ENCODE peak calls at places on chromosomes 1 and 21, in nine cellular contexts. One of them, this sample, is unnamed.

GRCh38 chr21:41616063-41616591 is 108.2 kb upstream of the TMPRSS2 start:
- DNase-seq in activated naive CD8-positive, alpha-beta T cell treated with anti-CD3 and anti-CD28 coated beads, Interleukin-2, amount 10 ng/mL, durations not matched to agents 7 days and 5 days: no peak
- DNase-seq in EL: peak
- DNase-seq in stomach: no peak
- DNase-seq in mammary epithelial cell: peak
- DNase-seq in CD8-positive, alpha-beta T cell: no peak
- DNase-seq in CD4-positive, alpha-beta T cell: no peak
- DNase-seq in heart left ventricle: no peak
- DNase-seq in T-helper 2 cell treated with Interferon-gamma antibody and Interleukin-4, amounts not matched to agents 5 μg/mL and 100 μg/mL, for 36 hours: no peak
- DNase-seq in this sample: no peak

GRCh38 chr1:207964195-207964966 is 53.5 kb upstream of the CD34 start:
- DNase-seq in activated naive CD8-positive, alpha-beta T cell treated with anti-CD3 and anti-CD28 coated beads, Interleukin-2, amount 10 ng/mL, durations not matched to agents 7 days and 5 days: no peak
- DNase-seq in EL: peak
- DNase-seq in stomach: no peak
- DNase-seq in mammary epithelial cell: no peak
- DNase-seq in CD8-positive, alpha-beta T cell: no peak
- DNase-seq in CD4-positive, alpha-beta T cell: no peak
- DNase-seq in heart left ventricle: no peak
- DNase-seq in T-helper 2 cell treated with Interferon-gamma antibody and Interleukin-4, amounts not matched to agents 5 μg/mL and 100 μg/mL, for 36 hours: no peak
- DNase-seq in this sample: no peak

GRCh38 chr21:38811257-38811656 is 5.5 kb downstream of the ETS2 start:
- DNase-seq in activated naive CD8-positive, alpha-beta T cell treated with anti-CD3 and anti-CD28 coated beads, Interleukin-2, amount 10 ng/mL, durations not matched to agents 7 days and 5 days: no peak
- DNase-seq in EL: peak
- DNase-seq in stomach: no peak
- DNase-seq in mammary epithelial cell: peak
- DNase-seq in CD8-positive, alpha-beta T cell: no peak
- DNase-seq in CD4-positive, alpha-beta T cell: no peak
- DNase-seq in heart left ventricle: no peak
- DNase-seq in T-helper 2 cell treated with Interferon-gamma antibody and Interleukin-4, amounts not matched to agents 5 μg/mL and 100 μg/mL, for 36 hours: no peak
- DNase-seq in this sample: no peak

GRCh38 chr1:225508538-225509375 is 80.9 kb upstream of the LBR start:
- DNase-seq in activated naive CD8-positive, alpha-beta T cell treated with anti-CD3 and anti-CD28 coated beads, Interleukin-2, amount 10 ng/mL, durations not matched to agents 7 days and 5 days: no peak
- DNase-seq in EL: peak
- DNase-seq in stomach: peak
- DNase-seq in mammary epithelial cell: peak
- DNase-seq in CD8-positive, alpha-beta T cell: no peak
- DNase-seq in CD4-positive, alpha-beta T cell: no peak
- DNase-seq in heart left ventricle: peak
- DNase-seq in T-helper 2 cell treated with Interferon-gamma antibody and Interleukin-4, amounts not matched to agents 5 μg/mL and 100 μg/mL, for 36 hours: no peak
- DNase-seq in this sample: no peak

GRCh38 chr1:203121186-203122015 is 6.1 kb upstream of the ADORA1 start:
- DNase-seq in activated naive CD8-positive, alpha-beta T cell treated with anti-CD3 and anti-CD28 coated beads, Interleukin-2, amount 10 ng/mL, durations not matched to agents 7 days and 5 days: no peak
- DNase-seq in EL: no peak
- DNase-seq in stomach: no peak
- DNase-seq in mammary epithelial cell: no peak
- DNase-seq in CD8-positive, alpha-beta T cell: no peak
- DNase-seq in CD4-positive, alpha-beta T cell: no peak
- DNase-seq in heart left ventricle: no peak
- DNase-seq in T-helper 2 cell treated with Interferon-gamma antibody and Interleukin-4, amounts not matched to agents 5 μg/mL and 100 μg/mL, for 36 hours: no peak
- DNase-seq in this sample: no peak

GRCh38 chr1:152543808-152544207 is 22.8 kb downstream of the LCE3E start:
- DNase-seq in activated naive CD8-positive, alpha-beta T cell treated with anti-CD3 and anti-CD28 coated beads, Interleukin-2, amount 10 ng/mL, durations not matched to agents 7 days and 5 days: no peak
- DNase-seq in EL: peak
- DNase-seq in stomach: no peak
- DNase-seq in mammary epithelial cell: no peak
- DNase-seq in CD8-positive, alpha-beta T cell: no peak
- DNase-seq in CD4-positive, alpha-beta T cell: no peak
- DNase-seq in heart left ventricle: no peak
- DNase-seq in T-helper 2 cell treated with Interferon-gamma antibody and Interleukin-4, amounts not matched to agents 5 μg/mL and 100 μg/mL, for 36 hours: no peak
- DNase-seq in this sample: no peak

GRCh38 chr21:45849651-45850050 is 131.9 kb upstream of the COL6A1 start:
- DNase-seq in activated naive CD8-positive, alpha-beta T cell treated with anti-CD3 and anti-CD28 coated beads, Interleukin-2, amount 10 ng/mL, durations not matched to agents 7 days and 5 days: no peak
- DNase-seq in EL: no peak
- DNase-seq in stomach: no peak
- DNase-seq in mammary epithelial cell: no peak
- DNase-seq in CD8-positive, alpha-beta T cell: no peak
- DNase-seq in CD4-positive, alpha-beta T cell: no peak
- DNase-seq in heart left ventricle: no peak
- DNase-seq in T-helper 2 cell treated with Interferon-gamma antibody and Interleukin-4, amounts not matched to agents 5 μg/mL and 100 μg/mL, for 36 hours: no peak
- DNase-seq in this sample: no peak

GRCh38 chr1:115478933-115479551 is 141.0 kb upstream of the NGF start:
- DNase-seq in activated naive CD8-positive, alpha-beta T cell treated with anti-CD3 and anti-CD28 coated beads, Interleukin-2, amount 10 ng/mL, durations not matched to agents 7 days and 5 days: no peak
- DNase-seq in EL: no peak
- DNase-seq in stomach: peak
- DNase-seq in mammary epithelial cell: no peak
- DNase-seq in CD8-positive, alpha-beta T cell: no peak
- DNase-seq in CD4-positive, alpha-beta T cell: no peak
- DNase-seq in heart left ventricle: no peak
- DNase-seq in T-helper 2 cell treated with Interferon-gamma antibody and Interleukin-4, amounts not matched to agents 5 μg/mL and 100 μg/mL, for 36 hours: no peak
- DNase-seq in this sample: no peak

GRCh38 chr1:54581621-54582035 is 33.6 kb downstream of the ACOT11 start:
- DNase-seq in activated naive CD8-positive, alpha-beta T cell treated with anti-CD3 and anti-CD28 coated beads, Interleukin-2, amount 10 ng/mL, durations not matched to agents 7 days and 5 days: no peak
- DNase-seq in EL: peak
- DNase-seq in stomach: peak
- DNase-seq in mammary epithelial cell: peak
- DNase-seq in CD8-positive, alpha-beta T cell: no peak
- DNase-seq in CD4-positive, alpha-beta T cell: no peak
- DNase-seq in heart left ventricle: peak
- DNase-seq in T-helper 2 cell treated with Interferon-gamma antibody and Interleukin-4, amounts not matched to agents 5 μg/mL and 100 μg/mL, for 36 hours: no peak
- DNase-seq in this sample: no peak

GRCh38 chr1:22781483-22781882 is 70.8 kb downstream of the EPHB2 start:
- DNase-seq in activated naive CD8-positive, alpha-beta T cell treated with anti-CD3 and anti-CD28 coated beads, Interleukin-2, amount 10 ng/mL, durations not matched to agents 7 days and 5 days: no peak
- DNase-seq in EL: no peak
- DNase-seq in stomach: no peak
- DNase-seq in mammary epithelial cell: no peak
- DNase-seq in CD8-positive, alpha-beta T cell: no peak
- DNase-seq in CD4-positive, alpha-beta T cell: no peak
- DNase-seq in heart left ventricle: no peak
- DNase-seq in T-helper 2 cell treated with Interferon-gamma antibody and Interleukin-4, amounts not matched to agents 5 μg/mL and 100 μg/mL, for 36 hours: no peak
- DNase-seq in this sample: no peak

GRCh38 chr1:169259816-169260215 is 107.8 kb downstream of the NME7 start:
- DNase-seq in activated naive CD8-positive, alpha-beta T cell treated with anti-CD3 and anti-CD28 coated beads, Interleukin-2, amount 10 ng/mL, durations not matched to agents 7 days and 5 days: no peak
- DNase-seq in EL: no peak
- DNase-seq in stomach: no peak
- DNase-seq in mammary epithelial cell: no peak
- DNase-seq in CD8-positive, alpha-beta T cell: no peak
- DNase-seq in CD4-positive, alpha-beta T cell: no peak
- DNase-seq in heart left ventricle: no peak
- DNase-seq in T-helper 2 cell treated with Interferon-gamma antibody and Interleukin-4, amounts not matched to agents 5 μg/mL and 100 μg/mL, for 36 hours: no peak
- DNase-seq in this sample: no peak

GRCh38 chr1:11473635-11474034 is 5.3 kb upstream of the DISP3 start:
- DNase-seq in activated naive CD8-positive, alpha-beta T cell treated with anti-CD3 and anti-CD28 coated beads, Interleukin-2, amount 10 ng/mL, durations not matched to agents 7 days and 5 days: peak
- DNase-seq in EL: peak
- DNase-seq in stomach: no peak
- DNase-seq in mammary epithelial cell: peak
- DNase-seq in CD8-positive, alpha-beta T cell: no peak
- DNase-seq in CD4-positive, alpha-beta T cell: peak
- DNase-seq in heart left ventricle: no peak
- DNase-seq in T-helper 2 cell treated with Interferon-gamma antibody and Interleukin-4, amounts not matched to agents 5 μg/mL and 100 μg/mL, for 36 hours: no peak
- DNase-seq in this sample: no peak

GRCh38 chr1:247407180-247407616 is 8.8 kb upstream of the NLRP3 start:
- DNase-seq in activated naive CD8-positive, alpha-beta T cell treated with anti-CD3 and anti-CD28 coated beads, Interleukin-2, amount 10 ng/mL, durations not matched to agents 7 days and 5 days: peak
- DNase-seq in EL: no peak
- DNase-seq in stomach: peak
- DNase-seq in mammary epithelial cell: peak
- DNase-seq in CD8-positive, alpha-beta T cell: peak
- DNase-seq in CD4-positive, alpha-beta T cell: peak
- DNase-seq in heart left ventricle: no peak
- DNase-seq in T-helper 2 cell treated with Interferon-gamma antibody and Interleukin-4, amounts not matched to agents 5 μg/mL and 100 μg/mL, for 36 hours: peak
- DNase-seq in this sample: no peak

GRCh38 chr1:21329209-21329844 is 39.1 kb upstream of the ECE1 start:
- DNase-seq in activated naive CD8-positive, alpha-beta T cell treated with anti-CD3 and anti-CD28 coated beads, Interleukin-2, amount 10 ng/mL, durations not matched to agents 7 days and 5 days: no peak
- DNase-seq in EL: no peak
- DNase-seq in stomach: peak
- DNase-seq in mammary epithelial cell: peak
- DNase-seq in CD8-positive, alpha-beta T cell: no peak
- DNase-seq in CD4-positive, alpha-beta T cell: peak
- DNase-seq in heart left ventricle: no peak
- DNase-seq in T-helper 2 cell treated with Interferon-gamma antibody and Interleukin-4, amounts not matched to agents 5 μg/mL and 100 μg/mL, for 36 hours: peak
- DNase-seq in this sample: no peak

GRCh38 chr1:156648951-156649350 is 7.0 kb downstream of the BCAN start:
- DNase-seq in activated naive CD8-positive, alpha-beta T cell treated with anti-CD3 and anti-CD28 coated beads, Interleukin-2, amount 10 ng/mL, durations not matched to agents 7 days and 5 days: peak
- DNase-seq in EL: peak
- DNase-seq in stomach: no peak
- DNase-seq in mammary epithelial cell: peak
- DNase-seq in CD8-positive, alpha-beta T cell: no peak
- DNase-seq in CD4-positive, alpha-beta T cell: no peak
- DNase-seq in heart left ventricle: no peak
- DNase-seq in T-helper 2 cell treated with Interferon-gamma antibody and Interleukin-4, amounts not matched to agents 5 μg/mL and 100 μg/mL, for 36 hours: no peak
- DNase-seq in this sample: no peak

GRCh38 chr1:19670787-19671186 is 6.1 kb downstream of the HTR6 start:
- DNase-seq in activated naive CD8-positive, alpha-beta T cell treated with anti-CD3 and anti-CD28 coated beads, Interleukin-2, amount 10 ng/mL, durations not matched to agents 7 days and 5 days: no peak
- DNase-seq in EL: no peak
- DNase-seq in stomach: no peak
- DNase-seq in mammary epithelial cell: no peak
- DNase-seq in CD8-positive, alpha-beta T cell: no peak
- DNase-seq in CD4-positive, alpha-beta T cell: no peak
- DNase-seq in heart left ventricle: no peak
- DNase-seq in T-helper 2 cell treated with Interferon-gamma antibody and Interleukin-4, amounts not matched to agents 5 μg/mL and 100 μg/mL, for 36 hours: no peak
- DNase-seq in this sample: no peak

GRCh38 chr1:227725036-227725435 is 10.1 kb downstream of the JMJD4 start:
- DNase-seq in activated naive CD8-positive, alpha-beta T cell treated with anti-CD3 and anti-CD28 coated beads, Interleukin-2, amount 10 ng/mL, durations not matched to agents 7 days and 5 days: no peak
- DNase-seq in EL: no peak
- DNase-seq in stomach: no peak
- DNase-seq in mammary epithelial cell: no peak
- DNase-seq in CD8-positive, alpha-beta T cell: no peak
- DNase-seq in CD4-positive, alpha-beta T cell: no peak
- DNase-seq in heart left ventricle: no peak
- DNase-seq in T-helper 2 cell treated with Interferon-gamma antibody and Interleukin-4, amounts not matched to agents 5 μg/mL and 100 μg/mL, for 36 hours: no peak
- DNase-seq in this sample: no peak

GRCh38 chr1:10216148-10216749 is 5.9 kb downstream of the KIF1B start:
- DNase-seq in activated naive CD8-positive, alpha-beta T cell treated with anti-CD3 and anti-CD28 coated beads, Interleukin-2, amount 10 ng/mL, durations not matched to agents 7 days and 5 days: no peak
- DNase-seq in EL: no peak
- DNase-seq in stomach: no peak
- DNase-seq in mammary epithelial cell: no peak
- DNase-seq in CD8-positive, alpha-beta T cell: no peak
- DNase-seq in CD4-positive, alpha-beta T cell: no peak
- DNase-seq in heart left ventricle: no peak
- DNase-seq in T-helper 2 cell treated with Interferon-gamma antibody and Interleukin-4, amounts not matched to agents 5 μg/mL and 100 μg/mL, for 36 hours: no peak
- DNase-seq in this sample: no peak

GRCh38 chr1:109083923-109084322 is 6.6 kb upstream of the TMEM167B start:
- DNase-seq in activated naive CD8-positive, alpha-beta T cell treated with anti-CD3 and anti-CD28 coated beads, Interleukin-2, amount 10 ng/mL, durations not matched to agents 7 days and 5 days: no peak
- DNase-seq in EL: no peak
- DNase-seq in stomach: no peak
- DNase-seq in mammary epithelial cell: peak
- DNase-seq in CD8-positive, alpha-beta T cell: no peak
- DNase-seq in CD4-positive, alpha-beta T cell: no peak
- DNase-seq in heart left ventricle: no peak
- DNase-seq in T-helper 2 cell treated with Interferon-gamma antibody and Interleukin-4, amounts not matched to agents 5 μg/mL and 100 μg/mL, for 36 hours: no peak
- DNase-seq in this sample: no peak

GRCh38 chr1:29197590-29197924 is 15.9 kb upstream of the SRSF4 start:
- DNase-seq in activated naive CD8-positive, alpha-beta T cell treated with anti-CD3 and anti-CD28 coated beads, Interleukin-2, amount 10 ng/mL, durations not matched to agents 7 days and 5 days: no peak
- DNase-seq in EL: peak
- DNase-seq in stomach: peak
- DNase-seq in mammary epithelial cell: peak
- DNase-seq in CD8-positive, alpha-beta T cell: no peak
- DNase-seq in CD4-positive, alpha-beta T cell: peak
- DNase-seq in heart left ventricle: no peak
- DNase-seq in T-helper 2 cell treated with Interferon-gamma antibody and Interleukin-4, amounts not matched to agents 5 μg/mL and 100 μg/mL, for 36 hours: peak
- DNase-seq in this sample: peak

GRCh38 chr1:21662426-21663250 is 6.5 kb downstream of the RAP1GAP start:
- DNase-seq in activated naive CD8-positive, alpha-beta T cell treated with anti-CD3 and anti-CD28 coated beads, Interleukin-2, amount 10 ng/mL, durations not matched to agents 7 days and 5 days: no peak
- DNase-seq in EL: no peak
- DNase-seq in stomach: peak
- DNase-seq in mammary epithelial cell: no peak
- DNase-seq in CD8-positive, alpha-beta T cell: no peak
- DNase-seq in CD4-positive, alpha-beta T cell: no peak
- DNase-seq in heart left ventricle: no peak
- DNase-seq in T-helper 2 cell treated with Interferon-gamma antibody and Interleukin-4, amounts not matched to agents 5 μg/mL and 100 μg/mL, for 36 hours: no peak
- DNase-seq in this sample: no peak

GRCh38 chr1:59285691-59286090 is 11.2 kb upstream of the FGGY start:
- DNase-seq in activated naive CD8-positive, alpha-beta T cell treated with anti-CD3 and anti-CD28 coated beads, Interleukin-2, amount 10 ng/mL, durations not matched to agents 7 days and 5 days: no peak
- DNase-seq in EL: no peak
- DNase-seq in stomach: no peak
- DNase-seq in mammary epithelial cell: no peak
- DNase-seq in CD8-positive, alpha-beta T cell: no peak
- DNase-seq in CD4-positive, alpha-beta T cell: no peak
- DNase-seq in heart left ventricle: no peak
- DNase-seq in T-helper 2 cell treated with Interferon-gamma antibody and Interleukin-4, amounts not matched to agents 5 μg/mL and 100 μg/mL, for 36 hours: no peak
- DNase-seq in this sample: no peak

GRCh38 chr1:233543338-233544255 is 70.3 kb upstream of the KCNK1 start:
- DNase-seq in activated naive CD8-positive, alpha-beta T cell treated with anti-CD3 and anti-CD28 coated beads, Interleukin-2, amount 10 ng/mL, durations not matched to agents 7 days and 5 days: no peak
- DNase-seq in EL: peak
- DNase-seq in stomach: no peak
- DNase-seq in mammary epithelial cell: peak
- DNase-seq in CD8-positive, alpha-beta T cell: no peak
- DNase-seq in CD4-positive, alpha-beta T cell: no peak
- DNase-seq in heart left ventricle: no peak
- DNase-seq in T-helper 2 cell treated with Interferon-gamma antibody and Interleukin-4, amounts not matched to agents 5 μg/mL and 100 μg/mL, for 36 hours: no peak
- DNase-seq in this sample: no peak

GRCh38 chr1:201982923-201983805 is 716 bp downstream of the RNPEP start:
- DNase-seq in activated naive CD8-positive, alpha-beta T cell treated with anti-CD3 and anti-CD28 coated beads, Interleukin-2, amount 10 ng/mL, durations not matched to agents 7 days and 5 days: peak
- DNase-seq in EL: peak
- DNase-seq in stomach: peak
- DNase-seq in mammary epithelial cell: peak
- DNase-seq in CD8-positive, alpha-beta T cell: peak
- DNase-seq in CD4-positive, alpha-beta T cell: peak
- DNase-seq in heart left ventricle: peak
- DNase-seq in T-helper 2 cell treated with Interferon-gamma antibody and Interleukin-4, amounts not matched to agents 5 μg/mL and 100 μg/mL, for 36 hours: peak
- DNase-seq in this sample: peak

GRCh38 chr1:26025517-26025916 is 3.9 kb downstream of the EXTL1 start:
- DNase-seq in activated naive CD8-positive, alpha-beta T cell treated with anti-CD3 and anti-CD28 coated beads, Interleukin-2, amount 10 ng/mL, durations not matched to agents 7 days and 5 days: no peak
- DNase-seq in EL: no peak
- DNase-seq in stomach: no peak
- DNase-seq in mammary epithelial cell: no peak
- DNase-seq in CD8-positive, alpha-beta T cell: no peak
- DNase-seq in CD4-positive, alpha-beta T cell: no peak
- DNase-seq in heart left ventricle: no peak
- DNase-seq in T-helper 2 cell treated with Interferon-gamma antibody and Interleukin-4, amounts not matched to agents 5 μg/mL and 100 μg/mL, for 36 hours: no peak
- DNase-seq in this sample: no peak

GRCh38 chr1:93036672-93037071 is 42.4 kb upstream of the MTF2 start:
- DNase-seq in activated naive CD8-positive, alpha-beta T cell treated with anti-CD3 and anti-CD28 coated beads, Interleukin-2, amount 10 ng/mL, durations not matched to agents 7 days and 5 days: no peak
- DNase-seq in EL: no peak
- DNase-seq in stomach: no peak
- DNase-seq in mammary epithelial cell: no peak
- DNase-seq in CD8-positive, alpha-beta T cell: no peak
- DNase-seq in CD4-positive, alpha-beta T cell: no peak
- DNase-seq in heart left ventricle: no peak
- DNase-seq in T-helper 2 cell treated with Interferon-gamma antibody and Interleukin-4, amounts not matched to agents 5 μg/mL and 100 μg/mL, for 36 hours: no peak
- DNase-seq in this sample: no peak

GRCh38 chr1:232422098-232422497 is 207.8 kb downstream of the SIPA1L2 start:
- DNase-seq in activated naive CD8-positive, alpha-beta T cell treated with anti-CD3 and anti-CD28 coated beads, Interleukin-2, amount 10 ng/mL, durations not matched to agents 7 days and 5 days: no peak
- DNase-seq in EL: peak
- DNase-seq in stomach: no peak
- DNase-seq in mammary epithelial cell: peak
- DNase-seq in CD8-positive, alpha-beta T cell: no peak
- DNase-seq in CD4-positive, alpha-beta T cell: no peak
- DNase-seq in heart left ventricle: no peak
- DNase-seq in T-helper 2 cell treated with Interferon-gamma antibody and Interleukin-4, amounts not matched to agents 5 μg/mL and 100 μg/mL, for 36 hours: no peak
- DNase-seq in this sample: no peak

GRCh38 chr21:42845296-42845965 is 33.9 kb downstream of the WDR4 start:
- DNase-seq in activated naive CD8-positive, alpha-beta T cell treated with anti-CD3 and anti-CD28 coated beads, Interleukin-2, amount 10 ng/mL, durations not matched to agents 7 days and 5 days: peak
- DNase-seq in EL: no peak
- DNase-seq in stomach: peak
- DNase-seq in mammary epithelial cell: no peak
- DNase-seq in CD8-positive, alpha-beta T cell: no peak
- DNase-seq in CD4-positive, alpha-beta T cell: no peak
- DNase-seq in heart left ventricle: no peak
- DNase-seq in T-helper 2 cell treated with Interferon-gamma antibody and Interleukin-4, amounts not matched to agents 5 μg/mL and 100 μg/mL, for 36 hours: no peak
- DNase-seq in this sample: no peak

GRCh38 chr1:169132512-169133227 is 26.2 kb downstream of the ATP1B1 start:
- DNase-seq in activated naive CD8-positive, alpha-beta T cell treated with anti-CD3 and anti-CD28 coated beads, Interleukin-2, amount 10 ng/mL, durations not matched to agents 7 days and 5 days: no peak
- DNase-seq in EL: no peak
- DNase-seq in stomach: no peak
- DNase-seq in mammary epithelial cell: peak
- DNase-seq in CD8-positive, alpha-beta T cell: no peak
- DNase-seq in CD4-positive, alpha-beta T cell: no peak
- DNase-seq in heart left ventricle: no peak
- DNase-seq in T-helper 2 cell treated with Interferon-gamma antibody and Interleukin-4, amounts not matched to agents 5 μg/mL and 100 μg/mL, for 36 hours: no peak
- DNase-seq in this sample: no peak

GRCh38 chr1:8427986-8428385 is 110.1 kb downstream of the SLC45A1 start:
- DNase-seq in activated naive CD8-positive, alpha-beta T cell treated with anti-CD3 and anti-CD28 coated beads, Interleukin-2, amount 10 ng/mL, durations not matched to agents 7 days and 5 days: no peak
- DNase-seq in EL: no peak
- DNase-seq in stomach: no peak
- DNase-seq in mammary epithelial cell: no peak
- DNase-seq in CD8-positive, alpha-beta T cell: no peak
- DNase-seq in CD4-positive, alpha-beta T cell: no peak
- DNase-seq in heart left ventricle: no peak
- DNase-seq in T-helper 2 cell treated with Interferon-gamma antibody and Interleukin-4, amounts not matched to agents 5 μg/mL and 100 μg/mL, for 36 hours: no peak
- DNase-seq in this sample: no peak

GRCh38 chr1:186983327-186983726 is 154.6 kb downstream of the PLA2G4A start:
- DNase-seq in activated naive CD8-positive, alpha-beta T cell treated with anti-CD3 and anti-CD28 coated beads, Interleukin-2, amount 10 ng/mL, durations not matched to agents 7 days and 5 days: no peak
- DNase-seq in EL: no peak
- DNase-seq in stomach: no peak
- DNase-seq in mammary epithelial cell: no peak
- DNase-seq in CD8-positive, alpha-beta T cell: no peak
- DNase-seq in CD4-positive, alpha-beta T cell: no peak
- DNase-seq in heart left ventricle: no peak
- DNase-seq in T-helper 2 cell treated with Interferon-gamma antibody and Interleukin-4, amounts not matched to agents 5 μg/mL and 100 μg/mL, for 36 hours: no peak
- DNase-seq in this sample: no peak

This sample was measured in GDM1.